ENCODE peak calls at places on chromosomes 3 and 15, in six cellular contexts. S is IMR-90, I is mesenchymal stem cell, T is neuronal stem cell, E is H1, B is trophoblast cell. Z is an unnamed sample.

GRCh38 chr3:183810643-183811594 is 14.5 kb downstream of the MAP6D1 start:
- DNase-seq in E (no peak), T (no peak), B (no peak), S (no peak), I (no peak), Z (no peak)

GRCh38 chr15:89307791-89308190 is 26.8 kb downstream of the POLG start:
- DNase-seq in E (no peak), T (no peak), B (peak), I (peak), S (peak), Z (no peak)

GRCh38 chr3:186849392-186849975 is 7.0 kb downstream of the ADIPOQ start:
- DNase-seq in I (peak), B (no peak), E (no peak), S (peak), T (no peak), Z (no peak)

GRCh38 chr3:149377408-149378111 is at the start of gene TM4SF1:
- DNase-seq in E (no peak), B (no peak), T (no peak), I (peak), S (peak), Z (peak)

GRCh38 chr3:43222594-43222993 is 63.7 kb upstream of the SNRK start:
- DNase-seq in S (no peak), B (no peak), T (no peak), I (no peak), E (no peak), Z (no peak)

GRCh38 chr3:126081618-126082333 is 2.1 kb downstream of the SLC41A3 start:
- DNase-seq in B (peak), E (no peak), I (peak), T (no peak), S (peak), Z (no peak)

GRCh38 chr15:49026700-49027099 is 19.5 kb downstream of the SECISBP2L start:
- DNase-seq in E (no peak), T (no peak), I (no peak), S (no peak), B (no peak), Z (no peak)

GRCh38 chr15:36877294-36877693 is 223.1 kb downstream of the MEIS2 start:
- DNase-seq in I (no peak), S (no peak), T (no peak), E (no peak), B (no peak), Z (peak)

GRCh38 chr3:192916455-192917257 is 1.0 kb downstream of the MB21D2 start:
- DNase-seq in B (peak), T (peak), I (peak), E (peak), S (peak), Z (peak)

GRCh38 chr3:27653803-27654558 is 68.1 kb downstream of the EOMES start:
- DNase-seq in B (no peak), S (no peak), I (no peak), E (no peak), T (no peak), Z (peak)
- H4K91ac ChIP-seq in B (no peak), S (no peak), I (no peak), E (peak), T (no peak), Z (no peak)

GRCh38 chr3:198096015-198096414 is 136.0 kb downstream of the LMLN start:
- DNase-seq in T (no peak), E (no peak), I (no peak), B (no peak), S (no peak), Z (no peak)
- H4K91ac ChIP-seq in T (no peak), E (no peak), I (no peak), B (no peak), S (no peak), Z (no peak)

GRCh38 chr3:143367171-143367570 is 247.6 kb downstream of the CHST2 start:
- DNase-seq in I (no peak), B (no peak), E (no peak), T (no peak), S (no peak), Z (no peak)
- H4K91ac ChIP-seq in I (no peak), B (no peak), E (no peak), T (no peak), S (no peak), Z (no peak)

GRCh38 chr3:159761377-159761776 is 227.3 kb upstream of the IL12A start:
- DNase-seq in E (no peak), S (peak), T (no peak), I (peak), B (no peak), Z (no peak)
- H4K91ac ChIP-seq in E (no peak), S (peak), T (no peak), I (no peak), B (no peak), Z (no peak)

DNA sequence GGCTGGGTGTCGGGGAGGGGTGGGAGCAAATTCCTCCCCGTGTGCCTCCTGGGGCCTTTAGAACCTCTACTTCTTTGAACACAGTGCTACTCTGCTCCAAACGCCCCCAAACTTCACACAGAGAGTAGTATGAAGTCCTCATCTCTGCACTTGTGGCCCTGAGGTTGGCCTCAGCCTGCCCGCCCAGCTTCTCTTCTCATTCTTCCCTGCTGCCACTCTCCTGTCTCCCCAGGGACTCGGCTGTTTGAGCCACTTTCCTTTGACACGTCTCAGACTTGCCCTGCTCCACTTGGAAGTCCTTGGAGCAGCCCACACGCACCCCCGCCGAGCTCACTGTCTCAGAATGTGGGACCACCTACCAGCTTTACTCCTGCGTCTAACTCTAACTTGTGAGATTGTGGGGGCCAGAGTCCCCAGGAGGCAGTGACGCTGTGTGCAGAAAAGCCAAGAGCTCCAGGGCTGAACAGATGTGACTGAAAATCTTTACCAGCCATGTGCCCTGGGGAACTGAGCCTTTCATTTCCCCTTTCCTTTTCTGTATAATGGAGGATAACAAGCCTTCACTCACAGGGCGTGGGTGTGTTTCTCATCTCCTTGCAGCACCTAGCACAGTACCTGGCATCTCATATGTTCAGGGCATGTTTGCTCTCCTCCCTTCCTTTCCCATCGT is 233.6 kb upstream of the CTDSPL start:
- DNase-seq in S (no peak), E (no peak), B (no peak), I (no peak), T (no peak), Z (no peak)
- H4K91ac ChIP-seq in S (no peak), E (no peak), B (no peak), I (no peak), T (no peak), Z (no peak)

GRCh38 chr3:118948146-118948545 is 86.5 kb downstream of the IGSF11 start:
- DNase-seq in I (no peak), S (no peak), B (no peak), E (no peak), T (no peak), Z (no peak)

GRCh38 chr3:118955914-118956556 is 78.6 kb downstream of the IGSF11 start:
- DNase-seq in I (no peak), E (no peak), T (no peak), S (no peak), B (no peak), Z (no peak)

GRCh38 chr3:118946449-118946848 is 88.2 kb downstream of the IGSF11 start:
- DNase-seq in B (peak), S (no peak), I (no peak), E (no peak), T (no peak), Z (no peak)

GRCh38 chr3:118949113-118949760 is 85.4 kb downstream of the IGSF11 start:
- DNase-seq in E (no peak), I (no peak), S (no peak), T (no peak), B (peak), Z (no peak)

GRCh38 chr3:118951089-118951488 is 83.6 kb downstream of the IGSF11 start:
- DNase-seq in E (no peak), B (no peak), I (no peak), S (no peak), T (no peak), Z (no peak)
- H4K91ac ChIP-seq in E (no peak), B (no peak), I (no peak), S (no peak), T (no peak), Z (no peak)

GRCh38 chr15:52233405-52233804 is 42.2 kb upstream of the GNB5 start:
- DNase-seq in B (no peak), I (no peak), S (peak), T (no peak), E (no peak), Z (no peak)
- H4K91ac ChIP-seq in B (peak), I (no peak), S (no peak), T (no peak), E (no peak), Z (no peak)

Z was measured in H9.